ENCODE peak calls at places on chromosomes 12 and 14, in seven cellular contexts. R, Q, K, P, U, J and G are unnamed samples.

GRCh38 chr12:58066296-58066695 is 124.9 kb downstream of the ATP23 start:
- DNase-seq in R (no peak), Q (no peak), K (no peak), P (no peak), U (no peak), J (no peak), G (no peak)

GRCh38 chr12:50314629-50315312 is 31.5 kb upstream of the LIMA1 start:
- DNase-seq in R (no peak), Q (no peak), K (no peak), P (no peak), U (peak; percentile 72), J (peak; percentile 54), G (peak; percentile 71)

GRCh38 chr14:104928391-104929133 is 3.9 kb downstream of the PLD4 start:
- DNase-seq in R (no peak), Q (no peak), K (no peak), P (no peak), U (no peak), J (no peak), G (no peak)

GRCh38 chr14:57492859-57493258 is 798 bp downstream of the CCDC198 start:
- DNase-seq in R (peak; percentile 61), Q (peak; percentile 14), K (no peak), P (no peak), U (peak; percentile 78), J (no peak), G (peak; percentile 63)

GRCh38 chr12:96422192-96422591 is 22.0 kb upstream of the CDK17 start:
- DNase-seq in R (no peak), Q (no peak), K (no peak), P (no peak), U (peak; percentile 79), J (no peak), G (peak; percentile 65)

GRCh38 chr12:118549506-118550109 is 173.3 kb downstream of the SUDS3 start:
- DNase-seq in R (no peak), Q (no peak), K (no peak), P (no peak), U (no peak), J (no peak), G (no peak)

GRCh38 chr12:95882873-95883272 is 24.1 kb downstream of the SNRPF start:
- DNase-seq in R (no peak), Q (no peak), K (no peak), P (no peak), U (no peak), J (no peak), G (no peak)

GRCh38 chr12:115760231-115760630 is 517.3 kb downstream of the MED13L start:
- DNase-seq in R (no peak), Q (no peak), K (no peak), P (no peak), U (no peak), J (no peak), G (no peak)

GRCh38 chr12:42382013-42382696 is 56.2 kb downstream of the PPHLN1 start:
- DNase-seq in R (peak; percentile 13), Q (peak; percentile 7), K (no peak), P (no peak), U (peak; percentile 55), J (no peak), G (no peak)

GRCh38 chr12:98471085-98471484 is 44.3 kb upstream of the TMPO start:
- DNase-seq in R (no peak), Q (no peak), K (peak; percentile 45), P (no peak), U (no peak), J (no peak), G (no peak)

GRCh38 chr12:51391047-51391837 is at the start of gene GALNT6:
- DNase-seq in R (no peak), Q (no peak), K (peak; percentile 71), P (no peak), U (no peak), J (peak; percentile 51), G (no peak)

GRCh38 chr14:28635387-28635786 is 131.2 kb upstream of the FOXG1 start:
- DNase-seq in R (no peak), Q (peak; percentile 5), K (no peak), P (no peak), U (peak; percentile 20), J (no peak), G (peak; percentile 72)

GRCh38 chr14:31842905-31843304 is 234.2 kb upstream of the ARHGAP5 start:
- DNase-seq in R (no peak), Q (no peak), K (no peak), P (no peak), U (peak; percentile 57), J (no peak), G (no peak)

GRCh38 chr14:50800032-50800431 is 30.9 kb downstream of the NIN start:
- DNase-seq in R (no peak), Q (no peak), K (no peak), P (no peak), U (no peak), J (no peak), G (peak; percentile 41)

GRCh38 chr12:124919646-124920352 is 5.3 kb upstream of the UBC start:
- DNase-seq in R (no peak), Q (no peak), K (no peak), P (no peak), U (peak; percentile 34), J (no peak), G (peak; percentile 56)

GRCh38 chr12:88922816-88923215 is 342.5 kb upstream of the KITLG start:
- DNase-seq in R (no peak), Q (no peak), K (no peak), P (no peak), U (peak; percentile 39), J (no peak), G (no peak)

GRCh38 chr14:103056322-103057027 is 874 bp downstream of the CDC42BPB start:
- DNase-seq in R (no peak), Q (no peak), K (peak; percentile 42), P (no peak), U (peak; percentile 64), J (peak; percentile 57), G (peak; percentile 73)

GRCh38 chr14:88386395-88386794 is 938 bp downstream of the SPATA7 start:
- DNase-seq in R (no peak), Q (no peak), K (no peak), P (no peak), U (no peak), J (no peak), G (no peak)

GRCh38 chr12:93967454-93967853 is 180.9 kb upstream of the PLXNC1 start:
- DNase-seq in R (no peak), Q (no peak), K (no peak), P (no peak), U (no peak), J (no peak), G (no peak)

GRCh38 chr12:72261885-72262284 is 10.3 kb upstream of the TRHDE start:
- DNase-seq in R (no peak), Q (no peak), K (no peak), P (no peak), U (no peak), J (no peak), G (no peak)

GRCh38 chr12:22979854-22980253 is 354.9 kb downstream of the ETNK1 start:
- DNase-seq in R (no peak), Q (no peak), K (no peak), P (no peak), U (no peak), J (no peak), G (no peak)

GRCh38 chr14:68939893-68940613 is 39.0 kb downstream of the ACTN1 start:
- DNase-seq in R (peak; percentile 87), Q (peak; percentile 94), K (peak; percentile 76), P (no peak), U (peak; percentile 97), J (peak; percentile 82), G (peak; percentile 99)

GRCh38 chr14:97410667-97411286 is 613.6 kb downstream of the VRK1 start:
- DNase-seq in R (no peak), Q (no peak), K (no peak), P (no peak), U (no peak), J (no peak), G (no peak)
- H3K4me3 ChIP-seq in R (no peak overlapping the region), Q (no peak overlapping the region), K (no peak overlapping the region), P (no peak overlapping the region), U (no peak overlapping the region), J (no peak overlapping the region), G (no peak overlapping the region)

DNA sequence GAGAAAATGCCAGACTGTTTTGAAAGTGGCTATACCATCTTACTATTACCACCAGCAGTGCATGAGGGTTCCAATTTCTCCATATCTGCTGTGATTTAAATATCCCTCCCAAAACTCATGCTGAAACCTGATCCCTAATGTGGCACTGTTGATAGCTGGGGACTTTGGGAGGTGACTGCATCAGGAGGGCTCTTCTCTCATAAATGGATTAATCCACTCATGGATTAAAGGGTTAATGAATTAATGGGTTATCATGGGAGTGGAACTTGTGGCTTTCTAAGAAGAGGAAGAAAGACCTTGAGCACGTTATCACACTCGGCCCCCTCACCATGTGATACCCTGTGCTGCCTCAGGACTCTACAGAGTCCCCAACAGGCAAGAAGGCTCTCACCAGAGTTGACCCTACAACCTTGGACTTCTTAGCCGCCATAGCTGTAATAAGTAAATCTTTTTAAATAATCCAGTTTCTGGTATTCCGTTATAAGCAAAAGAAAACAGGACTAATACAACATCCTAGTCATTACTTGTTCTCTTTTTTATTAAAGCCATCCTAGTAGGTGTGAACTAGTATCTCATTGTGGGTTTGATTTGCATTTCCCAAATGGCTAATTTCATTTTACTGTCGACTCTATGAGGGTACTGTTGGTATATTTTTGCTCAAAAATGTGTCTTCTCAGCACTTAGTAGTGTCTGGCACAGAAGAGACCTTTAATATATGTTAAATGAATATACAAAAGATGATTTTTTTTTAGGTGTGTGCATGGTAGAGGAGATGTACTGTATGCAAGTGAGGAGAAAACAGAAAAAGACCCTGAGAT is 14.3 kb downstream of the PPP1R12A start:
- DNase-seq in R (no peak), Q (no peak), K (no peak), P (no peak), U (no peak), J (no peak), G (no peak)
- TF ChIP-seq CTCF in R (no peak), Q (no peak), K (no peak), P (no peak), U (no peak), J (no peak), G (no peak)

GRCh38 chr14:21431126-21431525 is 24.8 kb downstream of the CHD8 start:
- DNase-seq in R (no peak), Q (no peak), K (no peak), P (no peak), U (no peak), J (no peak), G (no peak)

DNA sequence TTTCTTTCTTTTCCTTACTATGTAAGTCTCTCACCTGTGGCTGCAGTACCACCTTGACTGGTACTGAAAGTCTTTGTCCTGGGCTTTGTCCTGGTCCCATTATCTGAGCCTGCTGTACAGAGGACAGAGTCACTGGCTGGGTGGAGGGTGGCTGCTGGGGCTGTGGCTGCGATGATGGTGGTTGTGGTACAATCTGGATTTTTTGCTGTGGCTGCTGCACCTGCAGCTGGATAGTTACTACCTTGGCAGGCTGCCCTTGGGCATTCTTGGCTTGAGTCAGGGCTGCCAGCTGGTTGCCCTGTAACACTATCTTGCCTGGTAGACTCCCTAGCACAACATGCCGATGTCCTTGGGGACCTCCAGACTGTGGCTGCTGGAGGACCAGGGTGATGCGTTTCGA is 27.0 kb downstream of the CHD8 start:
- DNase-seq in R (no peak), Q (no peak), K (peak; percentile 75), P (no peak), U (peak; percentile 4), J (no peak), G (peak; percentile 21)
- H3K4me3 ChIP-seq in R (no peak overlapping the region), Q (no peak overlapping the region), K (no peak overlapping the region), P (no peak overlapping the region), U (no peak overlapping the region), J (no peak overlapping the region), G (no peak overlapping the region)

DNA sequence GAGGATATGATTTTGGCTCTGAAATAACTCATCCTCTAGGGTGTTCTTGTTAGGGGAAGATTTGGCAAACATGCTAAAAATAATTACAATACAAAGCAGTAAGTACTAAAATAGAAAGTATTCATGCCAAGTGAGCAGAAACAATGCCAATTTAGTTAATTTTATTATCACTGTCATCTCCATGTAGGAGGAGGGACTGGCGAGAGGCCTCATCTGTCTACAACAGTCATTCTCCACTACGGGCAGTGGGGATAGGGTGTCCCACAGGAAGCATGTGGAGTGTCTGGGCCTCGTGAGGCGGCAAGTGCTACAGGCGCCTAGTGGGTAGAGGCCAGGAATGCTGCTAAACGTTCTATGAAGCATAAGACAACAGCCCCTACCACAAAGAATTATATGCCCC is 3.3 kb downstream of the ISM2 start:
- DNase-seq in R (no peak), Q (no peak), K (no peak), P (no peak), U (no peak), J (no peak), G (no peak)
- TF ChIP-seq CTCF in R (no peak), Q (no peak), K (no peak), P (no peak), U (no peak), J (no peak), G (no peak)